ENCODE peak calls at places on chromosomes 7 and 10, in five cellular contexts. Y, H, S, C and Z are unnamed samples.

GRCh38 chr10:86481761-86482160 is 39.8 kb downstream of the WAPL start:
- DNase-seq in H (no peak), S (no peak), C (no peak), Y (no peak), Z (no peak)

GRCh38 chr7:30908681-30909080 is 3.0 kb upstream of the AQP1 start:
- DNase-seq in S (no peak), C (no peak), Y (no peak), H (peak), Z (no peak)

GRCh38 chr7:24718977-24719491 is 38.2 kb downstream of the GSDME start:
- DNase-seq in H (peak), Y (no peak), C (no peak), S (no peak), Z (no peak)

GRCh38 chr10:131972474-131973071 is 9.2 kb downstream of the BNIP3 start:
- DNase-seq in C (no peak), Y (no peak), S (no peak), H (no peak), Z (no peak)

GRCh38 chr10:78134919-78135318 is 101.3 kb downstream of the RPS24 start:
- DNase-seq in H (no peak), C (no peak), Y (no peak), S (no peak), Z (no peak)

GRCh38 chr10:42753126-42753506 is 29.5 kb upstream of the BMS1 start:
- DNase-seq in C (peak), S (peak), Y (no peak), H (peak), Z (peak)

GRCh38 chr7:113267885-113268284 is 149.5 kb upstream of the SMIM30 start:
- DNase-seq in Y (no peak), S (no peak), H (no peak), C (peak), Z (peak)

GRCh38 chr10:62268027-62268398 is 631 bp downstream of the RTKN2 start:
- DNase-seq in Y (no peak), H (no peak), S (no peak), C (no peak), Z (no peak)

GRCh38 chr10:70978181-70978580 is 89.8 kb upstream of the PCBD1 start:
- DNase-seq in C (no peak), H (no peak), S (no peak), Y (no peak), Z (no peak)

GRCh38 chr7:81361769-81362168 is 408.1 kb downstream of the HGF start:
- DNase-seq in Y (no peak), C (peak), H (no peak), S (no peak), Z (peak)

GRCh38 chr10:119783665-119784027 is 57.8 kb downstream of the INPP5F start:
- DNase-seq in C (no peak), H (no peak), S (no peak), Y (no peak), Z (no peak)

GRCh38 chr7:148814938-148815559 is 69.0 kb downstream of the EZH2 start:
- DNase-seq in C (no peak), Y (no peak), H (no peak), S (no peak), Z (no peak)

GRCh38 chr7:156642306-156643045 is 1.9 kb downstream of the RNF32 start:
- DNase-seq in S (no peak), Y (no peak), H (no peak), C (no peak), Z (no peak)

GRCh38 chr7:102991540-102992214 is 78.9 kb downstream of the LRRC17 start:
- DNase-seq in C (peak), H (no peak), S (peak), Y (no peak), Z (peak)

GRCh38 chr10:127153166-127153565 is 43.2 kb downstream of the INSYN2A start:
- DNase-seq in H (no peak), C (no peak), S (peak), Y (no peak), Z (no peak)

GRCh38 chr7:129864042-129864441 is 88.7 kb downstream of the UBE2H start:
- DNase-seq in S (no peak), Y (no peak), H (no peak), C (peak), Z (no peak)

GRCh38 chr7:3787717-3788311 is 486.8 kb downstream of the SDK1 start:
- DNase-seq in C (no peak), S (no peak), Y (no peak), H (no peak), Z (no peak)

GRCh38 chr7:7970620-7971307 is 2.2 kb downstream of the GLCCI1 start:
- DNase-seq in H (no peak), C (peak), Y (no peak), S (no peak), Z (no peak)

GRCh38 chr10:68184546-68184945 is 47.4 kb downstream of the ATOH7 start:
- DNase-seq in Y (no peak), S (no peak), H (no peak), C (no peak), Z (no peak)

GRCh38 chr7:98420966-98421612 is 20.2 kb upstream of the BAIAP2L1 start:
- DNase-seq in Y (peak), C (peak), H (peak), S (no peak), Z (no peak)

GRCh38 chr10:117431160-117431559 is 55.9 kb upstream of the PDZD8 start:
- DNase-seq in C (peak), Y (no peak), H (no peak), S (peak), Z (no peak)

GRCh38 chr7:132500727-132501410 is 75.4 kb downstream of the PLXNA4 start:
- DNase-seq in S (peak), H (no peak), C (no peak), Y (no peak), Z (peak)

GRCh38 chr10:116038259-116038658 is 234.7 kb downstream of the GFRA1 start:
- DNase-seq in C (no peak), H (no peak), S (peak), Y (no peak), Z (peak)

GRCh38 chr10:125014984-125015944 is 73.3 kb downstream of the ZRANB1 start:
- DNase-seq in C (no peak), Y (no peak), S (no peak), H (no peak), Z (no peak)

GRCh38 chr7:41051062-41051461 is 651.8 kb downstream of the INHBA start:
- DNase-seq in Y (no peak), C (no peak), H (no peak), S (no peak), Z (no peak)

GRCh38 chr10:3887885-3888476 is 103.0 kb upstream of the KLF6 start:
- DNase-seq in C (peak), H (no peak), S (peak), Y (no peak), Z (peak)

GRCh38 chr10:81848514-81848913 is 26.5 kb upstream of the NRG3 start:
- DNase-seq in C (no peak), S (no peak), Y (no peak), H (no peak), Z (no peak)

GRCh38 chr10:23340346-23340745 is 4.3 kb downstream of the C10orf67 start:
- DNase-seq in C (no peak), H (no peak), Y (no peak), S (no peak), Z (no peak)

GRCh38 chr7:156614434-156615264 is 25.9 kb upstream of the RNF32 start:
- DNase-seq in Y (no peak), H (no peak), C (no peak), S (no peak), Z (no peak)

GRCh38 chr7:112225006-112225405 is 18.5 kb downstream of the ZNF277 start:
- DNase-seq in H (no peak), C (no peak), Y (no peak), S (no peak), Z (no peak)

GRCh38 chr10:25047902-25048301 is 31.5 kb downstream of the THNSL1 start:
- DNase-seq in Y (no peak), C (peak), H (no peak), S (peak), Z (peak)

GRCh38 chr10:112804036-112804435 is 146.0 kb upstream of the TCF7L2 start:
- DNase-seq in C (no peak), Y (no peak), S (no peak), H (no peak), Z (no peak)

GRCh38 chr10:22992075-22992474 is 64.2 kb downstream of the ARMC3 start:
- DNase-seq in Y (no peak), H (peak), C (no peak), S (no peak), Z (no peak)

GRCh38 chr7:114181280-114181679 is 233.3 kb upstream of the FOXP2 start:
- DNase-seq in Y (no peak), C (no peak), H (no peak), S (no peak), Z (no peak)

GRCh38 chr10:119502214-119502613 is 40.3 kb downstream of the RGS10 start:
- DNase-seq in C (no peak), S (no peak), H (peak), Y (no peak), Z (no peak)

GRCh38 chr10:107653832-107654287 is 489.4 kb upstream of the SORCS1 start:
- DNase-seq in C (peak), S (peak), H (peak), Y (no peak), Z (peak)

GRCh38 chr10:88150338-88150737 is 286.9 kb downstream of the PTEN start:
- DNase-seq in H (no peak), Y (no peak), S (peak), C (peak), Z (peak)

GRCh38 chr7:116862234-116863167 is at the start of gene CAPZA2:
- DNase-seq in S (peak), C (peak), Y (peak), H (peak), Z (peak)
- TF ChIP-seq CTCF in S (no peak), C (peak), Y (peak), H (no peak), Z (peak)

GRCh38 chr7:134948736-134949135 is 37.6 kb upstream of the AGBL3 start:
- DNase-seq in C (no peak), H (no peak), Y (no peak), S (peak), Z (no peak)

GRCh38 chr7:134957005-134957404 is 29.3 kb upstream of the AGBL3 start:
- DNase-seq in H (no peak), Y (no peak), C (no peak), S (no peak), Z (no peak)

GRCh38 chr7:134959810-134960209 is 26.5 kb upstream of the AGBL3 start:
- DNase-seq in H (no peak), S (no peak), Y (no peak), C (no peak), Z (no peak)

GRCh38 chr7:134949171-134949570 is 37.1 kb upstream of the AGBL3 start:
- DNase-seq in C (no peak), H (no peak), S (no peak), Y (no peak), Z (no peak)

GRCh38 chr7:134954197-134955082 is 31.9 kb upstream of the AGBL3 start:
- DNase-seq in C (no peak), H (peak), S (peak), Y (no peak), Z (no peak)
- TF ChIP-seq CTCF in C (peak), H (peak), S (peak), Y (peak), Z (peak)

GRCh38 chr10:79385804-79386531 is 38.7 kb downstream of the PPIF start:
- DNase-seq in C (no peak), H (no peak), S (no peak), Y (peak), Z (no peak)
- TF ChIP-seq CTCF in C (no peak), H (no peak), S (no peak), Y (peak), Z (no peak)

GRCh38 chr7:128020161-128020560 is 11.1 kb downstream of the LRRC4 start:
- DNase-seq in S (no peak), C (no peak), Y (no peak), H (no peak), Z (no peak)
- TF ChIP-seq CTCF in S (peak), C (peak), Y (peak), H (peak), Z (peak)